ENCODE peak calls at places on chromosomes 2 and 18, in four cellular contexts. One of them, this sample, is unnamed.

GRCh38 chr2:220341014-220341413 is 713.6 kb downstream of the SLC4A3 start:
- DNase-seq in cardiac muscle cell: no peak
- DNase-seq in thoracic aorta: no peak
- DNase-seq in dorsolateral prefrontal cortex: no peak
- DNase-seq in this sample: no peak

GRCh38 chr2:187956906-187957534 is 334.7 kb upstream of the GULP1 start:
- DNase-seq in thoracic aorta: no peak
- DNase-seq in dorsolateral prefrontal cortex: no peak
- DNase-seq in cardiac muscle cell: no peak
- DNase-seq in this sample: no peak

GRCh38 chr18:62485684-62486083 is 37.1 kb upstream of the ZCCHC2 start:
- DNase-seq in cardiac muscle cell: no peak
- DNase-seq in thoracic aorta: no peak
- DNase-seq in dorsolateral prefrontal cortex: no peak
- DNase-seq in this sample: peak

GRCh38 chr18:43034683-43035500 is 80.6 kb downstream of the RIT2 start:
- DNase-seq in thoracic aorta: no peak
- DNase-seq in dorsolateral prefrontal cortex: no peak
- DNase-seq in cardiac muscle cell: no peak
- DNase-seq in this sample: no peak

GRCh38 chr2:205169453-205169852 is 512.8 kb upstream of the NRP2 start:
- DNase-seq in cardiac muscle cell: no peak
- DNase-seq in thoracic aorta: no peak
- DNase-seq in dorsolateral prefrontal cortex: no peak
- DNase-seq in this sample: no peak

GRCh38 chr18:47425365-47425764 is 173.9 kb upstream of the SKOR2 start:
- DNase-seq in dorsolateral prefrontal cortex: no peak
- DNase-seq in cardiac muscle cell: no peak
- DNase-seq in thoracic aorta: no peak
- DNase-seq in this sample: no peak

GRCh38 chr2:41870948-41871522 is 176.8 kb upstream of the PKDCC start:
- DNase-seq in thoracic aorta: no peak
- DNase-seq in cardiac muscle cell: peak
- DNase-seq in dorsolateral prefrontal cortex: no peak
- DNase-seq in this sample: no peak

GRCh38 chr2:119230630-119231185 is 7.1 kb downstream of the STEAP3 start:
- DNase-seq in cardiac muscle cell: no peak
- DNase-seq in dorsolateral prefrontal cortex: no peak
- DNase-seq in thoracic aorta: no peak
- DNase-seq in this sample: no peak

GRCh38 chr18:12904012-12904516 is 20.0 kb upstream of the PTPN2 start:
- DNase-seq in thoracic aorta: no peak
- DNase-seq in dorsolateral prefrontal cortex: no peak
- DNase-seq in cardiac muscle cell: no peak
- DNase-seq in this sample: no peak

GRCh38 chr2:106057206-106057605 is 136.9 kb downstream of the UXS1 start:
- DNase-seq in dorsolateral prefrontal cortex: no peak
- DNase-seq in cardiac muscle cell: no peak
- DNase-seq in thoracic aorta: no peak
- DNase-seq in this sample: no peak

GRCh38 chr2:239724851-239725550 is 300.1 kb downstream of the NDUFA10 start:
- DNase-seq in dorsolateral prefrontal cortex: no peak
- DNase-seq in cardiac muscle cell: no peak
- DNase-seq in thoracic aorta: no peak
- DNase-seq in this sample: peak

GRCh38 chr2:38719706-38720105 is 31.5 kb downstream of the SRSF7 start:
- DNase-seq in cardiac muscle cell: no peak
- DNase-seq in thoracic aorta: no peak
- DNase-seq in dorsolateral prefrontal cortex: no peak
- DNase-seq in this sample: peak

GRCh38 chr2:222057249-222058073 is 241.3 kb downstream of the PAX3 start:
- DNase-seq in thoracic aorta: no peak
- DNase-seq in dorsolateral prefrontal cortex: no peak
- DNase-seq in cardiac muscle cell: peak
- DNase-seq in this sample: no peak

GRCh38 chr18:37489011-37489410 is 76.6 kb downstream of the CELF4 start:
- DNase-seq in cardiac muscle cell: no peak
- DNase-seq in dorsolateral prefrontal cortex: no peak
- DNase-seq in thoracic aorta: no peak
- DNase-seq in this sample: no peak

GRCh38 chr2:190334479-190335224 is 8.7 kb upstream of the INPP1 start:
- DNase-seq in thoracic aorta: no peak
- DNase-seq in dorsolateral prefrontal cortex: no peak
- DNase-seq in cardiac muscle cell: no peak
- DNase-seq in this sample: no peak

GRCh38 chr2:190333395-190333794 is 10.0 kb upstream of the INPP1 start:
- DNase-seq in thoracic aorta: no peak
- DNase-seq in cardiac muscle cell: no peak
- DNase-seq in dorsolateral prefrontal cortex: no peak
- DNase-seq in this sample: no peak

GRCh38 chr2:190333928-190334327 is 9.5 kb upstream of the INPP1 start:
- DNase-seq in thoracic aorta: no peak
- DNase-seq in dorsolateral prefrontal cortex: no peak
- DNase-seq in cardiac muscle cell: no peak
- DNase-seq in this sample: no peak

GRCh38 chr2:190336420-190336819 is 7.0 kb upstream of the INPP1 start:
- DNase-seq in cardiac muscle cell: no peak
- DNase-seq in dorsolateral prefrontal cortex: no peak
- DNase-seq in thoracic aorta: no peak
- DNase-seq in this sample: no peak

GRCh38 chr2:190335225-190335559 is 8.2 kb upstream of the INPP1 start:
- DNase-seq in thoracic aorta: no peak
- DNase-seq in dorsolateral prefrontal cortex: no peak
- DNase-seq in cardiac muscle cell: no peak
- DNase-seq in this sample: no peak
- H3K4me3 ChIP-seq in thoracic aorta: no peak
- H3K4me3 ChIP-seq in dorsolateral prefrontal cortex: no peak
- H3K4me3 ChIP-seq in cardiac muscle cell: no peak
- H3K4me3 ChIP-seq in this sample: no peak

DNA sequence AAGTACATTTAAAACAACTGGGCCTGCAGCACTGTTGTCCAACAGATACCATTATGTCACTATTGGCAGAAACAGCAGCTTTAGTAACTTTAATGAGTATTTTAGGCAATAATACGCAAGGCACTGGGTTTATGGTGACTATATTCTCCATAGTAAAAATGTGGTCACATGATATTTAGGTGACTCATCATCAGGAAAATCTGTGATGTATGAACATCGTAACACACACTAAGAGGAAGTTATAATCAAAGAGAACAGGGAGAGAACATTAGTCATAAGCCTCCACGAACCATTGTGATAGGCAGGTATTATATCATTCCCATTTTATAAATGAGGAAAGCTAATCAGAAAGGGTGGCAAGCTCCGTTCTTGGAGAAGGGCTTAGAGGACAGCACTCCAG is 36.9 kb downstream of the RAPH1 start:
- DNase-seq in dorsolateral prefrontal cortex: no peak
- DNase-seq in cardiac muscle cell: no peak
- DNase-seq in thoracic aorta: no peak
- DNase-seq in this sample: no peak
- H3K4me3 ChIP-seq in dorsolateral prefrontal cortex: no peak
- H3K4me3 ChIP-seq in cardiac muscle cell: no peak
- H3K4me3 ChIP-seq in thoracic aorta: no peak
- H3K4me3 ChIP-seq in this sample: no peak

GRCh38 chr2:172442072-172442895 is 14.9 kb downstream of the ITGA6 start:
- DNase-seq in cardiac muscle cell: no peak
- DNase-seq in thoracic aorta: no peak
- DNase-seq in dorsolateral prefrontal cortex: no peak
- DNase-seq in this sample: peak
- H3K4me3 ChIP-seq in cardiac muscle cell: no peak
- H3K4me3 ChIP-seq in thoracic aorta: no peak
- H3K4me3 ChIP-seq in dorsolateral prefrontal cortex: no peak
- H3K4me3 ChIP-seq in this sample: no peak

GRCh38 chr2:26903676-26904075 is 55.7 kb downstream of the DPYSL5 start:
- DNase-seq in thoracic aorta: no peak
- DNase-seq in cardiac muscle cell: no peak
- DNase-seq in dorsolateral prefrontal cortex: no peak
- DNase-seq in this sample: no peak
- H3K4me3 ChIP-seq in thoracic aorta: no peak
- H3K4me3 ChIP-seq in cardiac muscle cell: no peak
- H3K4me3 ChIP-seq in dorsolateral prefrontal cortex: no peak
- H3K4me3 ChIP-seq in this sample: no peak

DNA sequence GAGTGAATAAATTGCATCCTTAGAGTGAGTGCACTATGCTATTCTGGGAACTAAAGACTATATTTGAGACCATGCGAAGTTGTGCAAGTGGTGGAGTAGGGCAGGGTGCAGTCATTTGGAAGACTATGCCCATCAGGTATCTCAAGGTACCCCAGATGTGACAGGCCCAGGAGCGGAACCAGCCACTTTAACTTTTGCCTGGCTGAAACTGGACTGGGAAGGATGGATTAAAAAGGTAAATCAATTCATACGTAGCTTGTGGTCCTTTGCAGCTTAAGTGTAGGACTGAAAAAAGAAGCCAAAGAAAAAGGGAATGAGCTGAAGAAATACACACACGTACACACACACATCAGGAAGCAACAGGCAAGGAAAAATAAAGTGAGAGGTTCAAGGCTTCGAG is 1.7 kb downstream of the KYNU start:
- DNase-seq in dorsolateral prefrontal cortex: no peak
- DNase-seq in cardiac muscle cell: no peak
- DNase-seq in thoracic aorta: no peak
- DNase-seq in this sample: no peak
- H3K4me3 ChIP-seq in dorsolateral prefrontal cortex: no peak
- H3K4me3 ChIP-seq in cardiac muscle cell: no peak
- H3K4me3 ChIP-seq in thoracic aorta: peak
- H3K4me3 ChIP-seq in this sample: no peak